ENCODE peak calls at places on chromosomes 2 and 18, in four cellular contexts. X is A549, C is stomach, D is spleen. U is an unnamed sample.

GRCh38 chr2:109736177-109736827 is 57.8 kb upstream of the RGPD5 start:
- DNase-seq in X (peak; percentile 74), C (peak; percentile 55), D (peak; percentile 31), U (no peak)

GRCh38 chr2:226136739-226137138 is 662.9 kb downstream of the IRS1 start:
- DNase-seq in D (peak; percentile 75), C (no peak), X (peak; percentile 28), U (no peak)

GRCh38 chr18:46628206-46628605 is 28.8 kb downstream of the LOXHD1 start:
- DNase-seq in C (no peak), D (no peak), X (no peak), U (peak; percentile 78)

GRCh38 chr18:36786686-36787085 is 42.1 kb downstream of the TPGS2 start:
- DNase-seq in C (no peak), X (peak; percentile 3), D (no peak), U (no peak)

GRCh38 chr18:62493033-62493862 is 29.6 kb upstream of the ZCCHC2 start:
- DNase-seq in C (no peak), X (no peak), D (no peak), U (no peak)

GRCh38 chr2:98734823-98735260 is 3.9 kb upstream of the MGAT4A start:
- DNase-seq in X (no peak), D (no peak), C (no peak), U (no peak)

GRCh38 chr2:184524551-184525382 is 73.6 kb upstream of the ZNF804A start:
- DNase-seq in D (no peak), C (no peak), X (no peak), U (no peak)

GRCh38 chr2:227862227-227862740 is 9.1 kb upstream of the DAW1 start:
- DNase-seq in C (peak; percentile 36), D (no peak), X (peak; percentile 80), U (no peak)

GRCh38 chr2:9753665-9754531 is 89.4 kb upstream of the TAF1B start:
- DNase-seq in D (no peak), X (no peak), C (peak; percentile 70), U (no peak)

GRCh38 chr2:30164131-30164925 is 17.5 kb downstream of the YPEL5 start:
- DNase-seq in C (no peak), D (no peak), X (no peak), U (peak; percentile 68)

GRCh38 chr18:39799010-39799409 is 2156.0 kb upstream of the PIK3C3 start:
- DNase-seq in D (no peak), X (peak; percentile 17), C (no peak), U (no peak)

GRCh38 chr2:233938676-233939370 is 21.6 kb downstream of the TRPM8 start:
- DNase-seq in X (no peak), C (no peak), D (no peak), U (no peak)

GRCh38 chr2:68715353-68716041 is 19.1 kb upstream of the ARHGAP25 start:
- DNase-seq in C (peak; percentile 69), X (peak; percentile 81), D (peak; percentile 83), U (peak; percentile 85)

GRCh38 chr2:148253716-148254115 is 232.8 kb downstream of the MBD5 start:
- DNase-seq in C (no peak), D (peak; percentile 21), X (peak; percentile 39), U (no peak)

GRCh38 chr2:126698376-126698775 is 42.4 kb downstream of the GYPC start:
- DNase-seq in X (no peak), D (no peak), C (no peak), U (no peak)

GRCh38 chr2:135202751-135203150 is 150.7 kb downstream of the RAB3GAP1 start:
- DNase-seq in C (no peak), D (no peak), X (no peak), U (no peak)

GRCh38 chr2:105919826-105920225 is 175.1 kb downstream of the NCK2 start:
- DNase-seq in X (peak; percentile 22), C (no peak), D (no peak), U (no peak)

GRCh38 chr18:47730795-47731194 is 199.7 kb downstream of the SMAD2 start:
- DNase-seq in D (peak; percentile 33), C (no peak), X (no peak), U (no peak)

GRCh38 chr2:197258580-197258979 is 52.0 kb downstream of the ANKRD44 start:
- DNase-seq in D (no peak), C (no peak), X (no peak), U (peak; percentile 21)

GRCh38 chr2:197256021-197256420 is 54.6 kb downstream of the ANKRD44 start:
- DNase-seq in X (no peak), C (no peak), D (no peak), U (no peak)

GRCh38 chr2:197254776-197255521 is 55.6 kb downstream of the ANKRD44 start:
- DNase-seq in D (no peak), X (no peak), C (no peak), U (peak; percentile 77)

GRCh38 chr2:197255550-197255949 is 55.0 kb downstream of the ANKRD44 start:
- DNase-seq in C (peak; percentile 59), X (no peak), D (peak; percentile 96), U (peak; percentile 92)

GRCh38 chr2:197256771-197257170 is 53.8 kb downstream of the ANKRD44 start:
- DNase-seq in D (no peak), C (no peak), X (no peak), U (peak; percentile 34)
- H3K27ac ChIP-seq in D (peak overlapping the region; percentile 74), C (no peak overlapping the region), X (no peak overlapping the region), U (peak overlapping the region; percentile 70)

GRCh38 chr18:21743166-21743831 is 2.7 kb downstream of the MIB1 start:
- DNase-seq in X (no peak), D (no peak), C (no peak), U (no peak)

GRCh38 chr18:21742323-21742687 is 1.7 kb downstream of the MIB1 start:
- DNase-seq in C (no peak), X (no peak), D (no peak), U (no peak)

GRCh38 chr18:21740474-21740723 is 193 bp upstream of the MIB1 start:
- DNase-seq in C (no peak), X (peak; percentile 93), D (peak; percentile 99), U (no peak)

GRCh38 chr18:21740724-21741510 is at the start of gene MIB1:
- DNase-seq in D (no peak), C (peak; percentile 99), X (no peak), U (peak; percentile 100)

GRCh38 chr18:21741511-21742322 is 1.1 kb downstream of the MIB1 start:
- DNase-seq in D (no peak), X (peak; percentile 4), C (peak; percentile 40), U (no peak)
- TF ChIP-seq POLR2A in D (no peak), X (no peak), C (no peak), U (no peak)

GRCh38 chr18:49492694-49493033 is 5.6 kb upstream of the C18orf32 start:
- DNase-seq in X (no peak), C (no peak), D (no peak), U (no peak)

GRCh38 chr18:49495480-49495879 is 8.4 kb upstream of the C18orf32 start:
- DNase-seq in X (no peak), D (no peak), C (no peak), U (no peak)

GRCh38 chr18:49491857-49492693 is 5.0 kb upstream of the C18orf32 start:
- DNase-seq in D (peak; percentile 92), X (peak; percentile 98), C (peak; percentile 93), U (peak; percentile 97)

GRCh38 chr18:49495074-49495473 is 8.0 kb upstream of the C18orf32 start:
- DNase-seq in C (no peak), X (no peak), D (no peak), U (no peak)

GRCh38 chr18:49494660-49495059 is 7.6 kb upstream of the C18orf32 start:
- DNase-seq in X (no peak), D (no peak), C (no peak), U (no peak)
- H3K27ac ChIP-seq in X (no peak overlapping the region), D (no peak overlapping the region), C (no peak overlapping the region), U (no peak overlapping the region)

DNA sequence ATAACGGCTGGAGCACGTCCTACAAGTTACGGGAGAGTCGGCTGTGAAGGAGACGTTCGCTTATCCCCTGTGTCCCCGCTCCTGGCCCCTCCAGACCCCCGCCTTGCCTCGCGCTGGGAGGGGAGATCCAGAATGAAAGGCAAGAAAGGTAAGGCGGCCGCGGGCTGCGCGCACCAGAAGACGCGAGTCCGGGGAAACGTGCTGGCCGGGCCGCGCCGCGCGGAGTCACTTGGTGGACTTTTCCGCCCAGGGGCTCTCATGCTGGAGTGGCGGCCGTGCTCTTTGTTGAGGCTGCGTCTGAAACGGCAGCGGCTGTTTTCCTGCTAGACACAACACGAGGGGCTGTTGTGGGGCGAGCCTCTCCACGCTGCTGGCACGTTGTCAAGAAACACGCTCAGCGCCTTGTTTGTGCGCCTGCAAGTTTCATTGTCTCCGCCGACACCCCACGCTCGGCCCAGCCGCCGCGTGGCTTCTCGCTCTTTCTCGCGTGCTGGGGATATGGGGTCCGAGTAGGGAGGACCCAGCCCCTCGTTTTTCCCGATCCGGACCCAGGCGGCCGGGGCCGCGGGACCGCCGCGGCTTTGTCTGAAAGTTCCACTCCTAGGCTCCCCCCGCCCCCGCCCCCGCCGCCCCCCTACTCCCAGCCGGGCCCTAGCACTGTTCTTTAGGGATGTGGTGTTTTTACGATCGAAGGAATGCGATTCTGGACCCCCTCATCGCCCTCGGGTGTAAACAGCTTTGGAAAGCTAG is 561 bp downstream of the TGIF1 start:
- DNase-seq in X (peak; percentile 72), D (peak; percentile 93), C (peak; percentile 71), U (peak; percentile 92)
- TF ChIP-seq POLR2A in X (peak; percentile 3), D (no peak), C (no peak), U (peak; percentile 83)

GRCh38 chr2:157787364-157787938 is 88.7 kb downstream of the ACVR1 start:
- DNase-seq in D (no peak), X (no peak), C (no peak), U (no peak)
- H3K27ac ChIP-seq in D (no peak overlapping the region), X (no peak overlapping the region), C (no peak overlapping the region), U (peak overlapping the region; percentile 2)

GRCh38 chr2:96633641-96634040 is 4.5 kb downstream of the KANSL3 start:
- DNase-seq in X (no peak), D (no peak), C (no peak), U (no peak)
- TF ChIP-seq POLR2A in X (no peak), D (no peak), C (no peak), U (no peak)

GRCh38 chr2:37560863-37561614 is 110.4 kb downstream of the CDC42EP3 start:
- DNase-seq in D (no peak), C (no peak), X (no peak), U (peak; percentile 68)

GRCh38 chr2:37561615-37562569 is 109.5 kb downstream of the CDC42EP3 start:
- DNase-seq in X (peak; percentile 83), D (no peak), C (no peak), U (peak; percentile 12)

GRCh38 chr2:37558622-37559021 is 112.8 kb downstream of the CDC42EP3 start:
- DNase-seq in X (no peak), C (no peak), D (no peak), U (peak; percentile 72)

GRCh38 chr2:37563375-37564011 is 107.9 kb downstream of the CDC42EP3 start:
- DNase-seq in C (no peak), X (no peak), D (no peak), U (no peak)

GRCh38 chr2:37560241-37560848 is 111.1 kb downstream of the CDC42EP3 start:
- DNase-seq in D (no peak), C (no peak), X (no peak), U (peak; percentile 12)
- H3K27ac ChIP-seq in D (no peak overlapping the region), C (no peak overlapping the region), X (no peak overlapping the region), U (no peak overlapping the region)